ENCODE peak calls at places on chromosomes 16 and 17, in five cellular contexts. N, T, A, I and C are unnamed samples.

GRCh38 chr17:41511716-41512115 is 6.3 kb upstream of the KRT13 start:
- DNase-seq in N (no peak), T (no peak), A (no peak), I (no peak), C (no peak)

GRCh38 chr16:30183961-30184429 is 593 bp downstream of the CORO1A start:
- DNase-seq in N (peak; percentile 93), T (peak; percentile 36), A (no peak), I (peak; percentile 10), C (peak; percentile 91)

GRCh38 chr16:54355251-54355650 is 68.7 kb upstream of the IRX3 start:
- DNase-seq in N (no peak), T (no peak), A (no peak), I (no peak), C (no peak)

GRCh38 chr17:413016-413350 is 60.4 kb upstream of the RPH3AL start:
- DNase-seq in N (peak; percentile 59), T (no peak), A (no peak), I (no peak), C (peak; percentile 8)

GRCh38 chr17:59695943-59696681 is 11.1 kb downstream of the PTRH2 start:
- DNase-seq in N (no peak), T (no peak), A (no peak), I (no peak), C (no peak)

GRCh38 chr16:15955425-15955824 is 6.0 kb downstream of the ABCC1 start:
- DNase-seq in N (no peak), T (no peak), A (no peak), I (no peak), C (no peak)

GRCh38 chr17:66387391-66387981 is 85.1 kb downstream of the PRKCA start:
- DNase-seq in N (no peak), T (no peak), A (no peak), I (no peak), C (no peak)

GRCh38 chr17:19904924-19905323 is 37.2 kb upstream of the ULK2 start:
- DNase-seq in N (no peak), T (no peak), A (no peak), I (no peak), C (no peak)

GRCh38 chr16:56824335-56824734 is 40.7 kb upstream of the SLC12A3 start:
- DNase-seq in N (no peak), T (no peak), A (peak; percentile 65), I (no peak), C (no peak)

GRCh38 chr17:30000001-30000754 is 58.7 kb downstream of the EFCAB5 start:
- DNase-seq in N (no peak), T (no peak), A (no peak), I (no peak), C (no peak)

GRCh38 chr17:76404256-76404655 is 19.8 kb downstream of the SPHK1 start:
- DNase-seq in N (no peak), T (no peak), A (no peak), I (no peak), C (no peak)

GRCh38 chr17:44203731-44204452 is 4.2 kb upstream of the ATXN7L3 start:
- DNase-seq in N (peak; percentile 76), T (no peak), A (peak; percentile 60), I (peak; percentile 67), C (peak; percentile 34)

GRCh38 chr17:29154516-29155234 is 25.5 kb downstream of the MYO18A start:
- DNase-seq in N (peak; percentile 37), T (no peak), A (no peak), I (no peak), C (no peak)

GRCh38 chr17:19549746-19550623 is 16.3 kb downstream of the SLC47A1 start:
- DNase-seq in N (no peak), T (no peak), A (no peak), I (no peak), C (no peak)

GRCh38 chr17:7673239-7673638 is 14.1 kb downstream of the TP53 start:
- DNase-seq in N (peak; percentile 66), T (peak; percentile 37), A (no peak), I (peak; percentile 29), C (no peak)

GRCh38 chr17:60047046-60047445 is 31.7 kb downstream of the HEATR6 start:
- DNase-seq in N (no peak), T (no peak), A (no peak), I (no peak), C (no peak)

GRCh38 chr17:57623620-57624019 is 121.5 kb downstream of the CCDC182 start:
- DNase-seq in N (no peak), T (no peak), A (no peak), I (no peak), C (no peak)

GRCh38 chr17:29572691-29573557 is 4.4 kb downstream of the TP53I13 start:
- DNase-seq in N (peak; percentile 56), T (no peak), A (no peak), I (peak; percentile 64), C (peak; percentile 46)

GRCh38 chr17:56737741-56738161 is 96.0 kb downstream of the C17orf67 start:
- DNase-seq in N (no peak), T (no peak), A (no peak), I (no peak), C (no peak)

GRCh38 chr16:85125570-85126382 is 13.5 kb upstream of the CIBAR2 start:
- DNase-seq in N (no peak), T (no peak), A (peak; percentile 15), I (no peak), C (no peak)

GRCh38 chr17:51165680-51166197 is 472 bp upstream of the NME2 start:
- DNase-seq in N (peak; percentile 37), T (no peak), A (no peak), I (no peak), C (no peak)

GRCh38 chr17:81398855-81399451 is 3.7 kb downstream of the BAHCC1 start:
- DNase-seq in N (no peak), T (no peak), A (no peak), I (peak; percentile 65), C (peak; percentile 27)

GRCh38 chr17:55496094-55496881 is 15.0 kb downstream of the SMIM36 start:
- DNase-seq in N (no peak), T (no peak), A (no peak), I (peak; percentile 23), C (no peak)